ENCODE peak calls at places on chromosomes 6 and 20, in six cellular contexts. Z is CD8-positive, alpha-beta T cell; B is tibial artery; P is T-helper 9 cell; R is NCI-H2171 treated with DMSO at 0.1 percent for 48 hours; Q is NCI-H187 treated with DMSO at 0.1 percent for 48 hours. C is an unnamed sample.

GRCh38 chr6:13454286-13455221 is 32.8 kb downstream of the GFOD1 start:
- DNase-seq in Z (peak; percentile 76), B (peak; percentile 62), P (peak; percentile 53), R (peak; percentile 11), Q (no peak), C (peak; percentile 83)

GRCh38 chr6:12967686-12968085 is 251.1 kb downstream of the PHACTR1 start:
- DNase-seq in Z (no peak), B (no peak), P (no peak), R (no peak), Q (no peak), C (no peak)

GRCh38 chr6:157996201-157996712 is 14.6 kb downstream of the SYNJ2 start:
- DNase-seq in Z (no peak), B (no peak), P (no peak), R (no peak), Q (no peak), C (no peak)

GRCh38 chr6:167695831-167696230 is 130.9 kb upstream of the AFDN start:
- DNase-seq in Z (no peak), B (no peak), P (no peak), R (no peak), Q (no peak), C (no peak)

GRCh38 chr20:6333110-6333509 is 210.3 kb upstream of the FERMT1 start:
- DNase-seq in Z (no peak), B (no peak), P (no peak), R (no peak), Q (no peak), C (no peak)

GRCh38 chr20:19338960-19339359 is 126.5 kb downstream of the SLC24A3 start:
- DNase-seq in Z (no peak), B (no peak), P (no peak), R (peak; percentile 5), Q (no peak), C (no peak)

GRCh38 chr6:89817481-89817880 is 2.1 kb downstream of the MDN1 start:
- DNase-seq in Z (no peak), B (no peak), P (no peak), R (no peak), Q (no peak), C (no peak)

GRCh38 chr6:138538390-138539031 is 39.2 kb upstream of the NHSL1 start:
- DNase-seq in Z (no peak), B (no peak), P (no peak), R (peak; percentile 17), Q (no peak), C (no peak)

GRCh38 chr6:151679081-151679480 is 128.4 kb upstream of the ESR1 start:
- DNase-seq in Z (no peak), B (no peak), P (no peak), R (no peak), Q (no peak), C (peak; percentile 22)

GRCh38 chr6:118377711-118378414 is 170.2 kb upstream of the PLN start:
- DNase-seq in Z (no peak), B (no peak), P (no peak), R (peak; percentile 95), Q (peak; percentile 99), C (no peak)

GRCh38 chr6:16976418-16977183 is 125.2 kb upstream of the STMND1 start:
- DNase-seq in Z (no peak), B (no peak), P (no peak), R (no peak), Q (no peak), C (no peak)

GRCh38 chr6:3825851-3826581 is 23.2 kb upstream of the FAM50B start:
- DNase-seq in Z (no peak), B (peak; percentile 92), P (no peak), R (no peak), Q (no peak), C (no peak)

GRCh38 chr20:36519012-36519719 is 22.2 kb upstream of the MYL9 start:
- DNase-seq in Z (no peak), B (no peak), P (no peak), R (no peak), Q (no peak), C (no peak)

GRCh38 chr6:144405173-144405572 is 120.0 kb downstream of the UTRN start:
- DNase-seq in Z (no peak), B (no peak), P (no peak), R (no peak), Q (no peak), C (no peak)

GRCh38 chr6:167113047-167113446 is 9.8 kb upstream of the CCR6 start:
- DNase-seq in Z (no peak), B (no peak), P (no peak), R (no peak), Q (no peak), C (no peak)

GRCh38 chr6:40350193-40350941 is 236.8 kb downstream of the LRFN2 start:
- DNase-seq in Z (no peak), B (no peak), P (no peak), R (no peak), Q (no peak), C (no peak)

GRCh38 chr20:54619181-54619580 is 143.8 kb downstream of the DOK5 start:
- DNase-seq in Z (no peak), B (no peak), P (no peak), R (no peak), Q (no peak), C (no peak)

GRCh38 chr20:64229537-64230061 is 25.9 kb upstream of the PCMTD2 start:
- DNase-seq in Z (no peak), B (no peak), P (no peak), R (no peak), Q (no peak), C (no peak)

GRCh38 chr20:32585011-32585518 is at the start of gene NOL4L:
- DNase-seq in Z (peak; percentile 66), B (no peak), P (peak; percentile 34), R (peak; percentile 34), Q (no peak), C (peak; percentile 49)

GRCh38 chr20:33909331-33909921 is 84.3 kb upstream of the RALY start:
- DNase-seq in Z (no peak), B (no peak), P (no peak), R (no peak), Q (no peak), C (no peak)

GRCh38 chr6:156617376-156617775 is 159.8 kb upstream of the ARID1B start:
- DNase-seq in Z (no peak), B (no peak), P (no peak), R (peak; percentile 39), Q (no peak), C (no peak)

GRCh38 chr6:169991031-169991390 is 239.6 kb downstream of the ERMARD start:
- DNase-seq in Z (no peak), B (peak; percentile 7), P (no peak), R (no peak), Q (no peak), C (no peak)